ENCODE peak calls at places on chromosomes 4 and X, in eight cellular contexts. One of them, this sample, is unnamed.

GRCh38 chr4:58961925-58962324 is 1851.7 kb upstream of the IGFBP7 start:
- DNase-seq in brain microvascular endothelial cell: no peak
- DNase-seq in H9: no peak
- DNase-seq in heart right ventricle: no peak
- DNase-seq in CD8-positive, alpha-beta T cell: no peak
- DNase-seq in PC-3: no peak
- DNase-seq in naive thymus-derived CD4-positive, alpha-beta T cell: no peak
- DNase-seq in ovary: no peak
- DNase-seq in this sample: no peak

GRCh38 chr4:4595252-4595651 is 53.4 kb upstream of the STX18 start:
- DNase-seq in H9: no peak
- DNase-seq in naive thymus-derived CD4-positive, alpha-beta T cell: no peak
- DNase-seq in PC-3: no peak
- DNase-seq in CD8-positive, alpha-beta T cell: no peak
- DNase-seq in brain microvascular endothelial cell: no peak
- DNase-seq in ovary: no peak
- DNase-seq in heart right ventricle: no peak
- DNase-seq in this sample: no peak

GRCh38 chr4:186557486-186557885 is 2.1 kb upstream of the MTNR1A start:
- DNase-seq in PC-3: peak
- DNase-seq in heart right ventricle: no peak
- DNase-seq in brain microvascular endothelial cell: peak
- DNase-seq in ovary: no peak
- DNase-seq in H9: no peak
- DNase-seq in CD8-positive, alpha-beta T cell: no peak
- DNase-seq in naive thymus-derived CD4-positive, alpha-beta T cell: no peak
- DNase-seq in this sample: no peak

GRCh38 chrX:120769576-120770341 is 105.9 kb downstream of the CT47B1 start:
- DNase-seq in CD8-positive, alpha-beta T cell: no peak
- DNase-seq in ovary: no peak
- DNase-seq in H9: no peak
- DNase-seq in naive thymus-derived CD4-positive, alpha-beta T cell: peak
- DNase-seq in PC-3: peak
- DNase-seq in brain microvascular endothelial cell: peak
- DNase-seq in heart right ventricle: no peak
- DNase-seq in this sample: no peak

GRCh38 chr4:161359491-161359890 is 804.3 kb downstream of the FSTL5 start:
- DNase-seq in PC-3: no peak
- DNase-seq in H9: no peak
- DNase-seq in CD8-positive, alpha-beta T cell: no peak
- DNase-seq in ovary: no peak
- DNase-seq in naive thymus-derived CD4-positive, alpha-beta T cell: no peak
- DNase-seq in heart right ventricle: no peak
- DNase-seq in brain microvascular endothelial cell: no peak
- DNase-seq in this sample: no peak

GRCh38 chr4:102061133-102061532 is 270.6 kb downstream of the BANK1 start:
- DNase-seq in brain microvascular endothelial cell: no peak
- DNase-seq in CD8-positive, alpha-beta T cell: no peak
- DNase-seq in H9: no peak
- DNase-seq in PC-3: no peak
- DNase-seq in heart right ventricle: no peak
- DNase-seq in naive thymus-derived CD4-positive, alpha-beta T cell: no peak
- DNase-seq in ovary: no peak
- DNase-seq in this sample: no peak

GRCh38 chr4:182174979-182175378 is 68.2 kb upstream of the TENM3 start:
- DNase-seq in brain microvascular endothelial cell: no peak
- DNase-seq in CD8-positive, alpha-beta T cell: no peak
- DNase-seq in heart right ventricle: no peak
- DNase-seq in ovary: no peak
- DNase-seq in naive thymus-derived CD4-positive, alpha-beta T cell: no peak
- DNase-seq in PC-3: no peak
- DNase-seq in H9: no peak
- DNase-seq in this sample: no peak

GRCh38 chrX:97628807-97629596 is 745.3 kb downstream of the RPA4 start:
- DNase-seq in heart right ventricle: no peak
- DNase-seq in ovary: no peak
- DNase-seq in PC-3: no peak
- DNase-seq in naive thymus-derived CD4-positive, alpha-beta T cell: no peak
- DNase-seq in H9: no peak
- DNase-seq in brain microvascular endothelial cell: no peak
- DNase-seq in CD8-positive, alpha-beta T cell: no peak
- DNase-seq in this sample: no peak

GRCh38 chrX:154719132-154719675 is 31.7 kb downstream of the GAB3 start:
- DNase-seq in brain microvascular endothelial cell: peak
- DNase-seq in naive thymus-derived CD4-positive, alpha-beta T cell: no peak
- DNase-seq in H9: no peak
- DNase-seq in CD8-positive, alpha-beta T cell: no peak
- DNase-seq in heart right ventricle: no peak
- DNase-seq in ovary: no peak
- DNase-seq in PC-3: peak
- DNase-seq in this sample: no peak

GRCh38 chrX:80812176-80812575 is 2.5 kb upstream of the BRWD3 start:
- DNase-seq in H9: peak
- DNase-seq in heart right ventricle: no peak
- DNase-seq in ovary: no peak
- DNase-seq in brain microvascular endothelial cell: peak
- DNase-seq in CD8-positive, alpha-beta T cell: peak
- DNase-seq in PC-3: peak
- DNase-seq in naive thymus-derived CD4-positive, alpha-beta T cell: peak
- DNase-seq in this sample: peak

GRCh38 chr4:120155287-120155686 is 88.6 kb upstream of the MAD2L1 start:
- DNase-seq in brain microvascular endothelial cell: no peak
- DNase-seq in H9: no peak
- DNase-seq in PC-3: no peak
- DNase-seq in CD8-positive, alpha-beta T cell: no peak
- DNase-seq in naive thymus-derived CD4-positive, alpha-beta T cell: no peak
- DNase-seq in ovary: no peak
- DNase-seq in heart right ventricle: no peak
- DNase-seq in this sample: no peak

GRCh38 chrX:57353472-57354132 is 67.1 kb downstream of the FAAH2 start:
- DNase-seq in H9: no peak
- DNase-seq in naive thymus-derived CD4-positive, alpha-beta T cell: no peak
- DNase-seq in brain microvascular endothelial cell: no peak
- DNase-seq in PC-3: no peak
- DNase-seq in heart right ventricle: no peak
- DNase-seq in CD8-positive, alpha-beta T cell: no peak
- DNase-seq in ovary: no peak
- DNase-seq in this sample: no peak

DNA sequence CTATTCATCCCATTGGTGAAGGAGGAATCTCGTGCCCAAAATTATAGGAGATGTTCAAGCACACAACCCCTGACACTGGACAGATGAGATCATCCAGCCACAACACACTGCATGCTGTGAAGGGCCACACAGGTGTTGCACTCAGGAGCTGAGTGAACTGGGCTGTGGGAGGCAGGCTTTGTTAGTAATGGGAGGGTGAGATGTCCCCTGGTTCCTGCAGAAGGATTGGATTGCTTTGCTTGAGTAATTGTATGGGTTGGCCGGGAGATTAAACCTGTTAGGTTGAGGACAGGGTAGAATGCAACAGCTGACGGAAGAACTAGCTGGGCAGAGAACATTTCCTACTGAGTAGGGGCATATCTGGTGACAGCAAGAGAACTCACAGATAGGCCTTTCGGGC is 152.2 kb downstream of the TACR3 start:
- DNase-seq in heart right ventricle: no peak
- DNase-seq in ovary: no peak
- DNase-seq in H9: no peak
- DNase-seq in CD8-positive, alpha-beta T cell: no peak
- DNase-seq in naive thymus-derived CD4-positive, alpha-beta T cell: no peak
- DNase-seq in brain microvascular endothelial cell: no peak
- DNase-seq in PC-3: no peak
- DNase-seq in this sample: no peak
- H3K27ac ChIP-seq in heart right ventricle: no peak
- H3K27ac ChIP-seq in ovary: no peak
- H3K27ac ChIP-seq in H9: no peak
- H3K27ac ChIP-seq in CD8-positive, alpha-beta T cell: no peak
- H3K27ac ChIP-seq in naive thymus-derived CD4-positive, alpha-beta T cell: no peak
- H3K27ac ChIP-seq in brain microvascular endothelial cell: no peak
- H3K27ac ChIP-seq in PC-3: no peak
- H3K27ac ChIP-seq in this sample: no peak

GRCh38 chr4:22515145-22515887 is 550 bp downstream of the ADGRA3 start:
- DNase-seq in H9: peak
- DNase-seq in PC-3: peak
- DNase-seq in naive thymus-derived CD4-positive, alpha-beta T cell: peak
- DNase-seq in brain microvascular endothelial cell: peak
- DNase-seq in heart right ventricle: peak
- DNase-seq in ovary: peak
- DNase-seq in CD8-positive, alpha-beta T cell: peak
- DNase-seq in this sample: peak
- H3K27ac ChIP-seq in H9: peak
- H3K27ac ChIP-seq in PC-3: peak
- H3K27ac ChIP-seq in naive thymus-derived CD4-positive, alpha-beta T cell: peak
- H3K27ac ChIP-seq in brain microvascular endothelial cell: peak
- H3K27ac ChIP-seq in heart right ventricle: peak
- H3K27ac ChIP-seq in ovary: peak
- H3K27ac ChIP-seq in CD8-positive, alpha-beta T cell: no peak
- H3K27ac ChIP-seq in this sample: peak

GRCh38 chr4:8308856-8309771 is 39.6 kb downstream of the HTRA3 start:
- DNase-seq in naive thymus-derived CD4-positive, alpha-beta T cell: no peak
- DNase-seq in heart right ventricle: peak
- DNase-seq in PC-3: no peak
- DNase-seq in H9: no peak
- DNase-seq in ovary: peak
- DNase-seq in CD8-positive, alpha-beta T cell: no peak
- DNase-seq in brain microvascular endothelial cell: no peak
- DNase-seq in this sample: peak
- H3K27ac ChIP-seq in naive thymus-derived CD4-positive, alpha-beta T cell: no peak
- H3K27ac ChIP-seq in heart right ventricle: peak
- H3K27ac ChIP-seq in PC-3: no peak
- H3K27ac ChIP-seq in H9: no peak
- H3K27ac ChIP-seq in ovary: peak
- H3K27ac ChIP-seq in CD8-positive, alpha-beta T cell: no peak
- H3K27ac ChIP-seq in brain microvascular endothelial cell: no peak
- H3K27ac ChIP-seq in this sample: no peak

GRCh38 chr4:6035786-6036185 is 17.6 kb upstream of the C4orf50 start:
- DNase-seq in naive thymus-derived CD4-positive, alpha-beta T cell: no peak
- DNase-seq in PC-3: no peak
- DNase-seq in brain microvascular endothelial cell: no peak
- DNase-seq in CD8-positive, alpha-beta T cell: no peak
- DNase-seq in H9: no peak
- DNase-seq in ovary: no peak
- DNase-seq in heart right ventricle: no peak
- DNase-seq in this sample: peak

GRCh38 chr4:6031831-6032230 is 13.6 kb upstream of the C4orf50 start:
- DNase-seq in CD8-positive, alpha-beta T cell: no peak
- DNase-seq in heart right ventricle: no peak
- DNase-seq in PC-3: no peak
- DNase-seq in brain microvascular endothelial cell: no peak
- DNase-seq in naive thymus-derived CD4-positive, alpha-beta T cell: no peak
- DNase-seq in ovary: no peak
- DNase-seq in H9: no peak
- DNase-seq in this sample: no peak

GRCh38 chr4:6033381-6033780 is 15.2 kb upstream of the C4orf50 start:
- DNase-seq in CD8-positive, alpha-beta T cell: no peak
- DNase-seq in H9: no peak
- DNase-seq in naive thymus-derived CD4-positive, alpha-beta T cell: no peak
- DNase-seq in ovary: no peak
- DNase-seq in brain microvascular endothelial cell: no peak
- DNase-seq in PC-3: no peak
- DNase-seq in heart right ventricle: no peak
- DNase-seq in this sample: no peak

GRCh38 chr4:6030679-6031078 is 12.4 kb upstream of the C4orf50 start:
- DNase-seq in CD8-positive, alpha-beta T cell: no peak
- DNase-seq in H9: no peak
- DNase-seq in brain microvascular endothelial cell: no peak
- DNase-seq in heart right ventricle: no peak
- DNase-seq in ovary: no peak
- DNase-seq in PC-3: no peak
- DNase-seq in naive thymus-derived CD4-positive, alpha-beta T cell: no peak
- DNase-seq in this sample: no peak

GRCh38 chr4:6032249-6033244 is 14.3 kb upstream of the C4orf50 start:
- DNase-seq in heart right ventricle: no peak
- DNase-seq in naive thymus-derived CD4-positive, alpha-beta T cell: no peak
- DNase-seq in brain microvascular endothelial cell: no peak
- DNase-seq in CD8-positive, alpha-beta T cell: no peak
- DNase-seq in ovary: no peak
- DNase-seq in H9: no peak
- DNase-seq in PC-3: no peak
- DNase-seq in this sample: no peak
- H3K27ac ChIP-seq in heart right ventricle: no peak
- H3K27ac ChIP-seq in naive thymus-derived CD4-positive, alpha-beta T cell: no peak
- H3K27ac ChIP-seq in brain microvascular endothelial cell: no peak
- H3K27ac ChIP-seq in CD8-positive, alpha-beta T cell: no peak
- H3K27ac ChIP-seq in ovary: no peak
- H3K27ac ChIP-seq in H9: no peak
- H3K27ac ChIP-seq in PC-3: no peak
- H3K27ac ChIP-seq in this sample: no peak

This sample was measured in left lung.